ENCODE peak calls at places on chromosome 12, in four cellular contexts. C is K562, B is HepG2, J is GM12878. Y is an unnamed sample.

GRCh38 chr12:40216516-40217288 is 8.1 kb upstream of the LRRK2 start:
- DNase-seq in C (no peak), B (no peak), J (no peak), Y (no peak)

GRCh38 chr12:50058743-50059312 is 1.4 kb downstream of the ASIC1 start:
- DNase-seq in C (no peak), B (no peak), J (no peak), Y (no peak)

GRCh38 chr12:81991868-81992267 is 232.7 kb upstream of the PPFIA2 start:
- DNase-seq in C (no peak), B (no peak), J (no peak), Y (no peak)

GRCh38 chr12:68572650-68573049 is 38.0 kb upstream of the RAP1B start:
- DNase-seq in C (no peak), B (no peak), J (no peak), Y (no peak)

GRCh38 chr12:115185529-115185928 is 501.6 kb upstream of the TBX3 start:
- DNase-seq in C (no peak), B (no peak), J (no peak), Y (no peak)

GRCh38 chr12:117671734-117672133 is 297.1 kb downstream of the KSR2 start:
- DNase-seq in C (peak), B (peak), J (no peak), Y (peak)

GRCh38 chr12:46454981-46455380 is 82.4 kb upstream of the SLC38A2 start:
- DNase-seq in C (no peak), B (no peak), J (no peak), Y (no peak)

GRCh38 chr12:62191747-62192485 is 68.3 kb upstream of the USP15 start:
- DNase-seq in C (no peak), B (no peak), J (no peak), Y (no peak)

GRCh38 chr12:53097207-53097563 is 282 bp upstream of the IGFBP6 start:
- DNase-seq in C (no peak), B (no peak), J (no peak), Y (no peak)

GRCh38 chr12:13670249-13670648 is 311.2 kb downstream of the GRIN2B start:
- DNase-seq in C (no peak), B (no peak), J (no peak), Y (no peak)

GRCh38 chr12:122063691-122064033 is 14.9 kb upstream of the MLXIP start:
- DNase-seq in C (no peak), B (no peak), J (no peak), Y (no peak)

GRCh38 chr12:28742791-28743190 is 406.3 kb upstream of the FAR2 start:
- DNase-seq in C (no peak), B (no peak), J (no peak), Y (no peak)

GRCh38 chr12:65464930-65465329 is 186.4 kb downstream of the MSRB3 start:
- DNase-seq in C (no peak), B (no peak), J (no peak), Y (no peak)

GRCh38 chr12:990308-990648 is 745 bp upstream of the ERC1 start:
- DNase-seq in C (no peak), B (peak), J (no peak), Y (peak)

GRCh38 chr12:25764892-25765291 is 193.6 kb upstream of the RASSF8 start:
- DNase-seq in C (no peak), B (no peak), J (no peak), Y (no peak)

GRCh38 chr12:94980577-94980976 is 22.9 kb downstream of the NDUFA12 start:
- DNase-seq in C (no peak), B (no peak), J (no peak), Y (peak)

GRCh38 chr12:2649201-2650030 is 145.4 kb upstream of the FKBP4 start:
- DNase-seq in C (no peak), B (no peak), J (no peak), Y (no peak)

GRCh38 chr12:31118347-31118830 is 44.7 kb downstream of the DDX11 start:
- DNase-seq in C (peak), B (no peak), J (no peak), Y (peak)

GRCh38 chr12:1630827-1631591 is 2.0 kb downstream of the WNT5B start:
- DNase-seq in C (no peak), B (peak), J (no peak), Y (no peak)

GRCh38 chr12:51270067-51270846 is at the start of gene SMAGP:
- DNase-seq in C (peak), B (peak), J (no peak), Y (peak)
- TF ChIP-seq RFX5 in C (no peak), B (no peak), J (no peak), Y (no peak)

GRCh38 chr12:75986001-75986739 is 45.4 kb downstream of the PHLDA1 start:
- DNase-seq in C (no peak), B (peak), J (no peak), Y (no peak)
- TF ChIP-seq REST in C (no peak), B (no peak), J (no peak), Y (no peak)

GRCh38 chr12:112374166-112374740 is 8.0 kb downstream of the HECTD4 start:
- DNase-seq in C (no peak), B (no peak), J (no peak), Y (no peak)
- TF ChIP-seq CEBPB in C (no peak), B (no peak), J (no peak), Y (no peak)

GRCh38 chr12:89547116-89547515 is 21.3 kb upstream of the POC1B start:
- DNase-seq in C (no peak), B (no peak), J (no peak), Y (no peak)

GRCh38 chr12:89544027-89544426 is 18.2 kb upstream of the POC1B start:
- DNase-seq in C (no peak), B (no peak), J (no peak), Y (no peak)

GRCh38 chr12:89542912-89543592 is 17.2 kb upstream of the POC1B start:
- DNase-seq in C (peak), B (peak), J (peak), Y (peak)

GRCh38 chr12:89540586-89540985 is 14.7 kb upstream of the POC1B start:
- DNase-seq in C (peak), B (no peak), J (no peak), Y (no peak)

DNA sequence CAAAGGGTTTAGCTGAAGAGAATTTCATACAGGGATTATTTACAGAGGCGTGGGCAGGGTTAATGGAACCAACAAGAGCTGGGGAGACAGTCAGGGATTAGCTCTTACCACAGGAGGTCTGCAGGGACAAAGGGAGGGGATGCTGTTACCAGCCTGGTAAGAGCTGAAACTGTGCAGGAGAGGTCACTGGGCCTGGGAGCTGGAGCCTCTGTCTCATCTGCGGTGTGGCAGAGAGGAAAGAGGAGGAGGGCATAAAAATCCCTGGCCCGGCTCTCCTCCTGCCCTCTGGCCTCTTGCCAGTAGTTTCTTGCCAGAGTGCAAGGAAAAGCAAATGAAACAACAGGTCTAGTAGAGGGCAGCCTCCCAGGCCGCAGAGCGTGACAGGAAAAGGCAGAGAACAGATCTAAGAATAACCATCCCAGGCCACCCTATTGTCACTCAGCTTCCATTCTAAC is 18.9 kb upstream of the POC1B start:
- DNase-seq in C (no peak), B (no peak), J (no peak), Y (no peak)
- TF ChIP-seq RFX5 in C (no peak), B (no peak), J (no peak), Y (no peak)

DNA sequence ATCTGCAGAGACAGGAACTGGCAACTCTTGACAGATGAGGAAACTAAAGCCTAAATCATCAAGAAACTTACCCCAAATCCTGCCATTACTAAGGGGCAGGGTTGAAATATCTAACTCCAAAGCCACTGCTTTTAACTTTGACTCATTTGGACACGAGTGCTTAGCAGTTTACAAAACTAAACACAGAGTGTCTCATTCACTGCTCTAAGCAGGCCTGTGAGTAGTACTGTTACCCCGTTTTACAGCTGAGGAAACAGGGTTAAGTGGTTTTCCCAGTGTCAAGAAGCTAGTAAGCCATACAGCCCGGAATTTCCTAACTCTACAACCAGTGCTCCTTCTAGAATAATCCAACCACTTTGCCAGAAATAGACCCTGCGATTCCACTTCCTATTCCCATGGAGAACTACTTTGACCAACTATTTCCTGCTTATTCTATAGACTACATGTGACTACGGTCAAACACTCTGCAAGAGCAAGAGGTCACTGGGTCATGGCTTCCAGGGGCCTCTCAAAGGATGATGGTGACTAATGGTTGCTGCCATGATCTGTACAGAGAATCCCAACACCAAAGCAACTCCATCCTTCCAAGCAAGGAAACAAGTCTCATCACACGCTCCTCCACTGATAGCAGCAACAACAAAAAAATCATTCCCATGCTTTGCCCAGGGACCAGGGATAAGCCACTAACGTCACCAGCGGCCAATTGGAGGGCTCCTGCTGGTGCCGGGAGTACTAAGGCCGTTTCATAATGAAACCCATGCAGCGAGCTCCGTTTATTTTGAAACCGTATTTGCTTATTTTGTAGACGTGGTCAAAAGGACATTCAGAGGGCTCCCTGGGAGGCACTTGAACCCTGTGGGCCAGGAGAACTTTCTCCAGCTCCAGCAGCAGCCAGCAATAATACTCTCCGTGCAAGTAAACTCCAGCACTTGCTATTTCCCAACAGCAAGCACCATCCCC is 56.3 kb downstream of the NUAK1 start:
- DNase-seq in C (no peak), B (no peak), J (no peak), Y (no peak)
- TF ChIP-seq REST in C (no peak), B (no peak), J (no peak), Y (no peak)

GRCh38 chr12:101876861-101877815 is at the start of gene DRAM1:
- DNase-seq in C (peak), B (peak), J (no peak), Y (peak)
- TF ChIP-seq CEBPB in C (peak), B (peak), J (peak), Y (peak)

DNA sequence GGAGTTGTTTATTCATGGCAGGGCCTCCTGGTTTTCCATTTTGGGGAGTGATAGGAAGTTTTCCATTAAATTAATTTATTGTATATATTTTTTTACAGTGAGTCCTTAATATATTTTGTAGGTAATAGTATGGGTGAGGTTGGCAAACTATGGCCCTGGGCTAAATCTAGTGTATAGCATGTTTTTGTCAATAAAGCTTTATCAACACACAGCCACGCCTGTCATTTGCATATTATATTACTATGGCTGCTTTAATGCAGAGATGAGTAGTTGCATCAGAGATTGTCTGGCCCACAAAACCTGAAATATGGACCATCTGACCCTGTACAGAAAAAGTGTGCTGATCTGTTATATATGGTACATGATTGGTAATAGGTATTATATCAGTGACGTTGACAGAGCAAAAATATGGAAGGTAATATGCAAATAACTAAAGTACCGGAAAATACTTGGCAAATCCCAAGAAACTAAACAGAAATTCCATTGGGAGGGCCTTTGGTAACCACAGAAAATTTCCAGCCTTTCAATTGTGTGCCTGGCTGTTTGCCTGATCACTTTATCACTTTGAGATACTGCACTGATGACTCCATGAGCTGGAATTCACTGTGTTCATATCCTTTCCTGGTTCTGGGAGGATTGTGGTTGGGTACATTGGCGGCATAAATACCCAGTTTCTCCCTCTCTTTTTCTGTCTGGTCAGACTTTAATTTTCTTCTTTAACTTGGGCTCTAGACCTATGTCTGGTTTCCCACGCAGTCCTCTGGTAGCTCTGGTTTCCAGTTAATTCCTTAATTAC is 61.7 kb upstream of the RFLNA start:
- DNase-seq in C (no peak), B (no peak), J (no peak), Y (no peak)
- TF ChIP-seq RFX5 in C (no peak), B (no peak), J (no peak), Y (no peak)

DNA sequence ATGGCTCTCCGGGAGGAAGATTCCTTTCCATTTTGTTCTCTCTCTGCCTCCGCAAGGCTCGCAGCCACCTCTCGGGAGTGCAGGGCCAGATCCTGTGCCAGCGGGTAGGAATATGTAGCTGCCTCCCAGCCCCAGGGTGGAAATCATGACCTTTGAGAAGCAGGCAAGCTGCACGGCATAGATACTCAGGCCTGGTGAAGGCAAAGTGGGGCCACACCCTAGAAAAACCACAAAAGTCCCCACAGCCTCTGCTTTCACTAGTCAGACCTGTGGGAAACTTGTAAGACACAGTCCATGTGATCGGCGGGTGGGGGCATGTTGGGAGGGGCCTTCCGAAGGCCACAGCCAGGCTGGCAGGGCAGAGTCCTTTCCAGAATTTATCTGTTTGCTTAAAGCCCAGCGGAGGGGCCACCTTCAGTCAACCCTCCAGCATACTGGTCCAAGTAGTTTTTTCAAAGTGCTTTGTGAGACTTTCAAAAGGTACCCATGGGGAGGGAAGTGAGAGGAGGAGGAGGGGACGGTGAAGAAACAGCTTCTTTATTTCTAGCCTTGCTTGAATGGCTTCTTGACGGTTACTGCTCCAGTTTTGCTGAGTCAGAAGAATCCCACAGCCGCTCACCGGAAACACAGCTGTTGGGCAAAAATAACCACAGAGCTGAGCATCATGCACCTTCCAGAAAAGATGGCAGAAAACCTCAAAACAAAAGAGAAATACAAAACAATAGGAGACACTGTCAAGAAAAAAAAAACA is at the start of gene MAP1LC3B2:
- DNase-seq in C (peak), B (peak), J (peak), Y (peak)
- TF ChIP-seq REST in C (no peak), B (no peak), J (peak), Y (no peak)